ENCODE peak calls at places on chromosomes 16 and 17, in five cellular contexts. One of them, this sample, is unnamed.
A peak's percentile ranks its signal among the peaks of the same experiment; 100 is the strongest.

GRCh38 chr16:70162041-70162451 is 11.5 kb upstream of the CLEC18C start:
- DNase-seq in CD4-positive, CD25-positive, alpha-beta regulatory T cell: no peak
- DNase-seq in adrenal gland: no peak
- DNase-seq in colonic mucosa: no peak
- DNase-seq in A549: peak; percentile 64
- DNase-seq in this sample: no peak

GRCh38 chr17:9021158-9021984 is at the start of gene NTN1:
- DNase-seq in CD4-positive, CD25-positive, alpha-beta regulatory T cell: peak; percentile 29
- DNase-seq in adrenal gland: peak; percentile 34
- DNase-seq in colonic mucosa: peak; percentile 38
- DNase-seq in A549: no peak
- DNase-seq in this sample: peak; percentile 88

GRCh38 chr16:51441331-51441730 is 290.3 kb upstream of the SALL1 start:
- DNase-seq in CD4-positive, CD25-positive, alpha-beta regulatory T cell: no peak
- DNase-seq in adrenal gland: no peak
- DNase-seq in colonic mucosa: no peak
- DNase-seq in A549: no peak
- DNase-seq in this sample: no peak

GRCh38 chr16:81405702-81406113 is 38.9 kb upstream of the CMIP start:
- DNase-seq in CD4-positive, CD25-positive, alpha-beta regulatory T cell: no peak
- DNase-seq in adrenal gland: no peak
- DNase-seq in colonic mucosa: no peak
- DNase-seq in A549: peak; percentile 99
- DNase-seq in this sample: peak; percentile 83

GRCh38 chr16:31700200-31700529 is 172.5 kb downstream of the AHSP start:
- DNase-seq in CD4-positive, CD25-positive, alpha-beta regulatory T cell: no peak
- DNase-seq in adrenal gland: no peak
- DNase-seq in colonic mucosa: no peak
- DNase-seq in A549: no peak
- DNase-seq in this sample: no peak

GRCh38 chr17:75065562-75066151 is 18.6 kb downstream of the KCTD2 start:
- DNase-seq in CD4-positive, CD25-positive, alpha-beta regulatory T cell: no peak
- DNase-seq in adrenal gland: no peak
- DNase-seq in colonic mucosa: no peak
- DNase-seq in A549: no peak
- DNase-seq in this sample: no peak

GRCh38 chr17:77770331-77771105 is 188.0 kb upstream of the TNRC6C start:
- DNase-seq in CD4-positive, CD25-positive, alpha-beta regulatory T cell: no peak
- DNase-seq in adrenal gland: no peak
- DNase-seq in colonic mucosa: no peak
- DNase-seq in A549: peak; percentile 32
- DNase-seq in this sample: peak; percentile 85

GRCh38 chr16:31451681-31452351 is 7.5 kb upstream of the ARMC5 start:
- DNase-seq in CD4-positive, CD25-positive, alpha-beta regulatory T cell: no peak
- DNase-seq in adrenal gland: peak; percentile 54
- DNase-seq in colonic mucosa: no peak
- DNase-seq in A549: peak; percentile 85
- DNase-seq in this sample: peak; percentile 88

GRCh38 chr16:11052080-11052808 is 107.9 kb downstream of the CLEC16A start:
- DNase-seq in CD4-positive, CD25-positive, alpha-beta regulatory T cell: peak; percentile 96
- DNase-seq in adrenal gland: no peak
- DNase-seq in colonic mucosa: no peak
- DNase-seq in A549: no peak
- DNase-seq in this sample: no peak

GRCh38 chr16:57472665-57473060 is 10.2 kb downstream of the POLR2C start:
- DNase-seq in CD4-positive, CD25-positive, alpha-beta regulatory T cell: no peak
- DNase-seq in adrenal gland: no peak
- DNase-seq in colonic mucosa: no peak
- DNase-seq in A549: peak; percentile 78
- DNase-seq in this sample: peak; percentile 82

GRCh38 chr17:3471599-3471998 is at the start of gene SPATA22:
- DNase-seq in CD4-positive, CD25-positive, alpha-beta regulatory T cell: no peak
- DNase-seq in adrenal gland: no peak
- DNase-seq in colonic mucosa: no peak
- DNase-seq in A549: no peak
- DNase-seq in this sample: no peak

GRCh38 chr17:58498177-58498828 is 10.1 kb upstream of the HSF5 start:
- DNase-seq in CD4-positive, CD25-positive, alpha-beta regulatory T cell: no peak
- DNase-seq in adrenal gland: no peak
- DNase-seq in colonic mucosa: no peak
- DNase-seq in A549: no peak
- DNase-seq in this sample: no peak

GRCh38 chr16:85755929-85756768 is 5.3 kb upstream of the C16orf74 start:
- DNase-seq in CD4-positive, CD25-positive, alpha-beta regulatory T cell: no peak
- DNase-seq in adrenal gland: no peak
- DNase-seq in colonic mucosa: no peak
- DNase-seq in A549: no peak
- DNase-seq in this sample: peak; percentile 55
- H3K4me1 ChIP-seq in CD4-positive, CD25-positive, alpha-beta regulatory T cell: peaks cover 8% of the 10 kb centered on the region
- H3K4me1 ChIP-seq in adrenal gland: no peaks in the 10 kb centered on the region
- H3K4me1 ChIP-seq in colonic mucosa: peaks cover 5% of the 10 kb centered on the region
- H3K4me1 ChIP-seq in A549: peaks cover 14% of the 10 kb centered on the region
- H3K4me1 ChIP-seq in this sample: peaks cover 5% of the 10 kb centered on the region

DNA sequence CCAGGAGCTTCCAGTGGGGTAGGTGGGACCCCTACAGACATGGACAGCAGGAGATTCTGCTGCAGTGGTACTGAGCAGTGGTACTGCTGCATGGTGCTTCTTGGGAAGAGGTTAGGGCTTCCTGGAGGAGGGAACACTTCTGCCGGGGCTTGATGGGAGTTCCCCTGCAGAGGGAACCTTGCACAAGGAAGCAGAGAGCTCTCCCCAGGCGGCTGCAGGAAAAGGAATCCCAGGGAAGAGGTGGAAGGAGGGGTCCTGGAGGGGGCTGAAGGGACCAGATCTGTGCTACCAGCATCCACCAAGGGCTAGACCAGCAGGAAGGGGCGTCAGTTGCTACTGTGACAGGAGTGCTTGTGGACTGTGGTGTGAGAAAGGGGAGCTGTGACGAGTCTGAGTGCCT is 10.6 kb downstream of the RIPOR1 start:
- DNase-seq in CD4-positive, CD25-positive, alpha-beta regulatory T cell: no peak
- DNase-seq in adrenal gland: no peak
- DNase-seq in colonic mucosa: no peak
- DNase-seq in A549: no peak
- DNase-seq in this sample: no peak
- H3K4me1 ChIP-seq in CD4-positive, CD25-positive, alpha-beta regulatory T cell: peaks cover 25% of the 10 kb centered on the region
- H3K4me1 ChIP-seq in adrenal gland: peaks cover 12% of the 10 kb centered on the region
- H3K4me1 ChIP-seq in colonic mucosa: peaks cover 5% of the 10 kb centered on the region
- H3K4me1 ChIP-seq in A549: peaks cover 9% of the 10 kb centered on the region
- H3K4me1 ChIP-seq in this sample: no peaks in the 10 kb centered on the region

GRCh38 chr16:84836967-84837366 is 17.2 kb downstream of the CRISPLD2 start:
- DNase-seq in CD4-positive, CD25-positive, alpha-beta regulatory T cell: no peak
- DNase-seq in adrenal gland: no peak
- DNase-seq in colonic mucosa: no peak
- DNase-seq in A549: no peak
- DNase-seq in this sample: no peak
- H3K4me1 ChIP-seq in CD4-positive, CD25-positive, alpha-beta regulatory T cell: no peaks in the 10 kb centered on the region
- H3K4me1 ChIP-seq in adrenal gland: no peaks in the 10 kb centered on the region
- H3K4me1 ChIP-seq in colonic mucosa: no peaks in the 10 kb centered on the region
- H3K4me1 ChIP-seq in A549: peaks cover 43% of the 10 kb centered on the region
- H3K4me1 ChIP-seq in this sample: no peaks in the 10 kb centered on the region

GRCh38 chr17:42312285-42313130 is 24.2 kb downstream of the STAT5A start:
- DNase-seq in CD4-positive, CD25-positive, alpha-beta regulatory T cell: peak; percentile 80
- DNase-seq in adrenal gland: peak; percentile 92
- DNase-seq in colonic mucosa: peak; percentile 79
- DNase-seq in A549: peak; percentile 77
- DNase-seq in this sample: peak; percentile 98
- H3K4me1 ChIP-seq in CD4-positive, CD25-positive, alpha-beta regulatory T cell: peaks cover 47% of the 10 kb centered on the region
- H3K4me1 ChIP-seq in adrenal gland: peaks cover 26% of the 10 kb centered on the region
- H3K4me1 ChIP-seq in colonic mucosa: peaks cover 4% of the 10 kb centered on the region
- H3K4me1 ChIP-seq in A549: peaks cover 13% of the 10 kb centered on the region
- H3K4me1 ChIP-seq in this sample: no peaks in the 10 kb centered on the region

GRCh38 chr17:81434681-81435417 is 39.6 kb downstream of the BAHCC1 start:
- DNase-seq in CD4-positive, CD25-positive, alpha-beta regulatory T cell: no peak
- DNase-seq in adrenal gland: no peak
- DNase-seq in colonic mucosa: no peak
- DNase-seq in A549: no peak
- DNase-seq in this sample: no peak

GRCh38 chr17:81431545-81432482 is 36.6 kb downstream of the BAHCC1 start:
- DNase-seq in CD4-positive, CD25-positive, alpha-beta regulatory T cell: no peak
- DNase-seq in adrenal gland: no peak
- DNase-seq in colonic mucosa: no peak
- DNase-seq in A549: no peak
- DNase-seq in this sample: no peak

GRCh38 chr17:81434079-81434478 is 38.8 kb downstream of the BAHCC1 start:
- DNase-seq in CD4-positive, CD25-positive, alpha-beta regulatory T cell: no peak
- DNase-seq in adrenal gland: no peak
- DNase-seq in colonic mucosa: no peak
- DNase-seq in A549: peak; percentile 63
- DNase-seq in this sample: no peak

GRCh38 chr17:81433656-81434055 is 38.4 kb downstream of the BAHCC1 start:
- DNase-seq in CD4-positive, CD25-positive, alpha-beta regulatory T cell: no peak
- DNase-seq in adrenal gland: no peak
- DNase-seq in colonic mucosa: no peak
- DNase-seq in A549: no peak
- DNase-seq in this sample: no peak

DNA sequence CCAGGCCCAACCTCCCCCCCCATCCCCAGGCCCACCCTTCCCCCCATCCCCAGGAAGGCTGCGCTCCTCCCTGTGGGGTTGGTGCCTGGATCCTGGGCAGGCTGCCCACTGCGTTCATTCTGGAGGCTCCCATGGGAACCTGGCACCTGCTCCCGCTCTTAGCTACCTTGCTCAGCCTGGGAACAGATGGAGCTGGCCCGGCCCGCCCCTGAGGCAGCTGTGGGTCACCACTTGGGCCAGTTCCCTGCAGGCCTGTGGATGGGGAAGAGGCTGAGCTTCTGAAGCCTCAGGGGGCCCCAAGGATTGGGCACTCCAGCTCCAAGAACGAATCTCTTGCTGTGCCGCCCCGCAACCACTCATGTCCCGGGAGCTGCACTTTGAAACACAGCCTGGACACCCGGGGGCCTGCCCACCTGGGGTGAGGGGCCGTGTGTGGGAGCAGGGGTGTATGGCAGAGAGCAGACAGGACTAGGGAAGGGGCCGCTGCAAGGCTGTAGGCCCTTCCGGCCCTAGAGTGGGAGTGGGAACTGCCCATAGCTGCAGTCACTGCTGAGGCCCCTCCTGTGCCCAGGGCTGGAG is 37.7 kb downstream of the BAHCC1 start:
- DNase-seq in CD4-positive, CD25-positive, alpha-beta regulatory T cell: no peak
- DNase-seq in adrenal gland: no peak
- DNase-seq in colonic mucosa: peak; percentile 58
- DNase-seq in A549: peak; percentile 56
- DNase-seq in this sample: no peak
- H3K4me1 ChIP-seq in CD4-positive, CD25-positive, alpha-beta regulatory T cell: peaks cover 27% of the 10 kb centered on the region
- H3K4me1 ChIP-seq in adrenal gland: peaks cover 16% of the 10 kb centered on the region
- H3K4me1 ChIP-seq in colonic mucosa: peaks cover 21% of the 10 kb centered on the region
- H3K4me1 ChIP-seq in A549: peaks cover 54% of the 10 kb centered on the region
- H3K4me1 ChIP-seq in this sample: no peaks in the 10 kb centered on the region

DNA sequence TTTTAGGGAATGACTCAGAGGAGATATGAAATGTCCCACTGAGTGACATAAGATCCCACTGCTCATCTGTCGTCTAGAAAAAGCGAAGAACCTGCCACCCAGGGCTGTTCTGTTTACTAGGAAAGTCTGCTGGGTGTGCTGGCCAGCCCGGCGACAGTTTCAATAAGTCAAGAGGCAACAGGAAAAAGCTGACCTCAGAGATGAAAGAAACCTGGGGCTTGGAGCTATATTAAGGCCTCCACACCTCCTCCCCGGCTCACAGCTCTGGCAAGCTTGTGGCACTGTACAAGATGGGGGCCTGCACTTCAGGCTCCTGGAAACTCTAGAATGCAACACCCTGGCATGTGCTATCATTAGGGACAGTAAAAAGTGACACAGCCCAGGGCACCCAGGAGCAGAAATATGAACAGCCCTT is 10.6 kb downstream of the ZFHX3 start:
- DNase-seq in CD4-positive, CD25-positive, alpha-beta regulatory T cell: no peak
- DNase-seq in adrenal gland: no peak
- DNase-seq in colonic mucosa: no peak
- DNase-seq in A549: no peak
- DNase-seq in this sample: peak; percentile 54
- H3K4me1 ChIP-seq in CD4-positive, CD25-positive, alpha-beta regulatory T cell: no peaks in the 10 kb centered on the region
- H3K4me1 ChIP-seq in adrenal gland: peaks cover 13% of the 10 kb centered on the region
- H3K4me1 ChIP-seq in colonic mucosa: no peaks in the 10 kb centered on the region
- H3K4me1 ChIP-seq in A549: peaks cover 55% of the 10 kb centered on the region
- H3K4me1 ChIP-seq in this sample: peaks cover 12% of the 10 kb centered on the region

GRCh38 chr17:82883461-82884031 is 43.7 kb upstream of the ZNF750 start:
- DNase-seq in CD4-positive, CD25-positive, alpha-beta regulatory T cell: no peak
- DNase-seq in adrenal gland: no peak
- DNase-seq in colonic mucosa: no peak
- DNase-seq in A549: no peak
- DNase-seq in this sample: no peak

GRCh38 chr17:82882715-82883446 is 43.1 kb upstream of the ZNF750 start:
- DNase-seq in CD4-positive, CD25-positive, alpha-beta regulatory T cell: peak; percentile 91
- DNase-seq in adrenal gland: no peak
- DNase-seq in colonic mucosa: peak; percentile 75
- DNase-seq in A549: no peak
- DNase-seq in this sample: no peak

GRCh38 chr17:82884341-82884871 is 44.6 kb upstream of the ZNF750 start:
- DNase-seq in CD4-positive, CD25-positive, alpha-beta regulatory T cell: peak; percentile 27
- DNase-seq in adrenal gland: no peak
- DNase-seq in colonic mucosa: no peak
- DNase-seq in A549: no peak
- DNase-seq in this sample: no peak

GRCh38 chr17:82887255-82888164 is 47.7 kb upstream of the ZNF750 start:
- DNase-seq in CD4-positive, CD25-positive, alpha-beta regulatory T cell: no peak
- DNase-seq in adrenal gland: no peak
- DNase-seq in colonic mucosa: no peak
- DNase-seq in A549: no peak
- DNase-seq in this sample: no peak

GRCh38 chr17:82884923-82885322 is 45.1 kb upstream of the ZNF750 start:
- DNase-seq in CD4-positive, CD25-positive, alpha-beta regulatory T cell: peak; percentile 77
- DNase-seq in adrenal gland: no peak
- DNase-seq in colonic mucosa: no peak
- DNase-seq in A549: no peak
- DNase-seq in this sample: no peak
- H3K4me1 ChIP-seq in CD4-positive, CD25-positive, alpha-beta regulatory T cell: peaks cover 52% of the 10 kb centered on the region
- H3K4me1 ChIP-seq in adrenal gland: peaks cover 15% of the 10 kb centered on the region
- H3K4me1 ChIP-seq in colonic mucosa: peaks cover 9% of the 10 kb centered on the region
- H3K4me1 ChIP-seq in A549: no peaks in the 10 kb centered on the region
- H3K4me1 ChIP-seq in this sample: no peaks in the 10 kb centered on the region

DNA sequence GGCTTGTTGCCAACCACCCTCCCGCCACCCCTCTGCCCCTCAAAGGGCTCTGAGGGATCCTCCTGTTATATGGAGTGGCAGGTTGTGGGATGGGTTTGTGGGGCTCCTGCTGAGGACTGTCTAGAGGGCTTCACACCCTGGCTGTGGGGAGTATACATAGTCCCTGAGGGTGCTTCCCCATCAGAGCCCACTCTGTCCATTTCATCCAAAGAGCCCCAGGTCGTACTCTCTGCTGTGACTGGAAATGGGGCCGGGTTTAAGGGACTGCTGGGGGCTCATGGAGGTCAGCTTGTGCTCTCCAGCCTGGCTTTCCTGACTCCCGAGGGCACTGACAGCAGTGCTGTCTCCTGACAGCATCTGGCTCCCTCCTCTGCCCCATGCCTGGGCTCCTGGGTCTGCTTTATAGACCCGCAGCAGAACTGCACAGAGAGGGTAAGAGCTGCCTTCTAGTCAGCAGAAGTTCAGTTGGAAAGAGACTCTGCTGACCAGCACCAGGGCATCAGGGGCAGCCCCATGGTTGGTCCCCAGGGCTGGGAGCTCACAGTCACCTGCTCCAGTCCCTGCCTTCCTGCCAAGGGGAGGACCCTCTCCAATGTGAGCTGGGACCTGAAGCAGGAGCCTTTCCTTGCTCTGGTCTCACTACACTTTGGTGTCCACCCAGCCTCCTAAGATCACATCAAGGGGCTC is 17.8 kb upstream of the TNS4 start:
- DNase-seq in CD4-positive, CD25-positive, alpha-beta regulatory T cell: no peak
- DNase-seq in adrenal gland: no peak
- DNase-seq in colonic mucosa: no peak
- DNase-seq in A549: no peak
- DNase-seq in this sample: peak; percentile 65
- H3K4me1 ChIP-seq in CD4-positive, CD25-positive, alpha-beta regulatory T cell: peaks cover 44% of the 10 kb centered on the region
- H3K4me1 ChIP-seq in adrenal gland: no peaks in the 10 kb centered on the region
- H3K4me1 ChIP-seq in colonic mucosa: peaks cover 18% of the 10 kb centered on the region
- H3K4me1 ChIP-seq in A549: peaks cover 86% of the 10 kb centered on the region
- H3K4me1 ChIP-seq in this sample: peaks cover 6% of the 10 kb centered on the region